ENCODE peak calls at places on chromosomes 4 and X, in four cellular contexts. H, X, R and U are unnamed samples.
A peak's percentile ranks its signal among the peaks of the same experiment; 100 is the strongest.

GRCh38 chrX:39760930-39761329 is 336.8 kb downstream of the BCOR start:
- DNase-seq in X (no peak), H (no peak), R (no peak), U (no peak)

GRCh38 chrX:21975242-21975641 is 34.7 kb downstream of the SMS start:
- DNase-seq in X (no peak), H (no peak), R (no peak), U (no peak)

GRCh38 chr4:175998782-175999181 is 66.9 kb upstream of the WDR17 start:
- DNase-seq in X (no peak), H (no peak), R (peak; percentile 72), U (no peak)

GRCh38 chrX:12679522-12679921 is 111.7 kb upstream of the PRPS2 start:
- DNase-seq in X (no peak), H (no peak), R (no peak), U (no peak)

GRCh38 chr4:168637872-168638756 is 141.3 kb downstream of the PALLD start:
- DNase-seq in H (no peak), X (no peak), R (no peak), U (no peak)

GRCh38 chr4:161900110-161900509 is 263.7 kb downstream of the FSTL5 start:
- DNase-seq in R (no peak), X (no peak), H (no peak), U (no peak)

GRCh38 chrX:42544883-42545282 is 233.1 kb downstream of the PPP1R2C start:
- DNase-seq in X (no peak), H (no peak), R (no peak), U (no peak)

GRCh38 chr4:87005690-87006461 is 71.1 kb downstream of the AFF1 start:
- DNase-seq in H (no peak), R (no peak), X (peak; percentile 11), U (no peak)

GRCh38 chrX:36266155-36266554 is 346.6 kb downstream of the CFAP47 start:
- DNase-seq in H (no peak), X (no peak), R (no peak), U (peak; percentile 49)

GRCh38 chr4:186728631-186729271 is 5.1 kb upstream of the FAT1 start:
- DNase-seq in R (no peak), H (no peak), X (no peak), U (no peak)
- TF ChIP-seq POLR2A in R (no peak), H (no peak), X (no peak), U (no peak)

GRCh38 chrX:111098874-111099273 is 2.9 kb downstream of the PAK3 start:
- DNase-seq in R (peak; percentile 81), X (peak; percentile 23), H (peak; percentile 31), U (peak; percentile 67)

GRCh38 chrX:111090458-111090857 is 5.5 kb upstream of the PAK3 start:
- DNase-seq in R (no peak), H (no peak), X (no peak), U (no peak)

GRCh38 chrX:111101580-111101979 is 5.6 kb downstream of the PAK3 start:
- DNase-seq in H (no peak), R (no peak), X (peak; percentile 15), U (no peak)

GRCh38 chrX:111100191-111100590 is 4.2 kb downstream of the PAK3 start:
- DNase-seq in X (no peak), H (peak; percentile 72), R (peak; percentile 50), U (no peak)

GRCh38 chrX:111095974-111096870 is at the start of gene PAK3:
- DNase-seq in H (no peak), X (peak; percentile 68), R (peak; percentile 53), U (peak; percentile 84)
- TF ChIP-seq EP300 in H (no peak), X (no peak), R (no peak), U (no peak)

DNA sequence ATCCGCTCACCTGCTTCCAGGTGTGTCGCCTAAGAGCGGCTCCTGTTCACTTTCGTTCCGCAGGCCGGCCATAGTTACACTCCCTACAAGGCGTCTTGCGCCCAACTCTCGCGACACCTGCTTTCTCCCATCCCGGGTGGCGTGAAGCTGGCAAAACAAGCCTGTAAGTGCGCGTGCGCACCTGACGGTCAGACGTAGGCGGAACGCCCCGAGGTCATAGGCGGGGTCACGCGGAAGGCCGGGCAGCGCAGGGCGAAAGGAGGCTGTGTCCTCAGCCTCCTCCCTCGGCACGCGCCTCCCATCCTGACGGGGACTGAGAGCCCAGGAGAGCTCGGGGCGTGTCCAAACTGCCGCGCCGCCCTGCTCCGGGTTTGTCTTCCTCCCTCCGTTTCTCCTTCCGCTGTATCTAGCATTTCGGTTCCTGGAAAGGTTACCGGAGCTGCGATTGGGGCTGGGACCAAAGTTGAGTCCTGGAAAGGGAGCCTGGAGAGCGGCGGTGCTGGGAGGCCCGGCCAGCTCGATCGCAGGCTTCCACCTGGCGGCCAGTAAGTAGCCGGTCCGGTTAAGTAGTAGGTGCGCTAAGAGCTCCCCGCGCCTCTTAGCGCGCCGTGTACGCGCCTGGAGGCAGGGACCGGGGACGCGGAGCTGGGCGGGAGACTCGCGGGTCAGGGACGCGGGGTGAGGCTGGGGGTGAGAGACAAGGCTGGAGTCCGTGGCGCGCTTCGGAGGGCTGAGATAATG is at the start of the genes ABHD18 and MFSD8:
- DNase-seq in H (peak; percentile 76), X (peak; percentile 99), R (peak; percentile 99), U (peak; percentile 100)
- TF ChIP-seq POLR2A in H (peak; percentile 59), X (peak; percentile 61), R (peak; percentile 69), U (peak; percentile 54)

DNA sequence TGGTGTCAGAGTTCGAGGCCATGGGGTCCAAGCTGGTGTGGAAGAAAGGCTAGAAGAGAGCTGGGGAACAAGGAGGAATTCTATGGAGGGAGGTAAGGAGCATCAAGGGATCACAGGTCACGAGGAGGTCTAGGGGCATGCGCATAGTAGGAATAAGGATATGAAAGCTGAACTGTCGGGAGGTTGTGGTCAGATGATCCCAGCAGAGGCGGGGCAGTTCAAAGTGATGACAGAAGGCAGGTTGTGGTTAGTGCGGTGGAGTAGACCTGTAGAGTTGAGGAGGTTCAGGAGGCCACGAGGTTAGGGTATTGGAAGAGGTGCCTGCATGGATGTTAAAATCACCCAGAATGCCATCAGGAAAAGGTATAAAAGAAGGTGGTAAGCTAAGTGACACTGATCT is 156.3 kb downstream of the TMEM164 start:
- DNase-seq in X (no peak), H (no peak), R (no peak), U (no peak)
- TF ChIP-seq EP300 in X (no peak), H (no peak), R (no peak), U (no peak)

DNA sequence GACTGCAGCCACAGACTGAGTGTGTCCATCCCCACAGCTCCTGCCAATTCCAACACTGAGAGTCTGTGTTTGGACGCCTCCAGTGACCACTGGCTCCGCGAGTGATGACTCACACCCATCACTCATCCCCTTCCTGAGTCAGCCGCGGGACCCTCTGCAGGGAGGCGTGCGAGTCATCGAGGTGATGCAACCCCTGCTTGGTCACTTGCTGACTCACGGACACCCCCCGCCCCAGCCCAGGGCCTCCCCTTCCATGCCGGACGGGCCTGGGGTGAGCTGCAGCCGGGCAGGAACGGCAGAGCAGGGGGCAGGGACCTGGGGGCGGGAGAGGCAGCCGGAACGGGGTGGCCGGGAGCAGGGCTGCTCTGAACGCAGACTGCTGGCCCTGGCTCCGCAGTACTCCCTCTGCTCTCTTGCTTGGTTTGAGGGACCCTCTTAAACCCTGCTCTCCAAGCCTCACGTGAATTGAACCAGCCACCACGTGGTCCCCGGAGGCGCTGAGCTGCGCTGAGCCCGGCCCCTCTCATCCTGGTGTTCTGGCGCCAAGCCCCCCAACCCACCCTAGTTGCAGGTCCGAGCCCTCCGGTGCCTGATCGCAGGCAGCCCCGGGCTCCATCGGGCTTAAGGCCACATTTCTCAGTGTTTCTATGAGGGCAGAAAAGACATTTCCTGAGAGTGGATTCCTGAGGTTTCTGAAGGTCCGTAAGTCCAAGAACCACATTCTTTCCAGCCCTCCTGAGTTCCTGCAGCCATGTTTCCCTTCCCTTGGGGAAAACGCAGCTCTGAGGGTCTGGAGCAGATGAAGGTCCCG is 32.4 kb downstream of the FGFRL1 start:
- DNase-seq in R (peak; percentile 73), X (peak; percentile 92), H (peak; percentile 72), U (peak; percentile 97)
- TF ChIP-seq POLR2A in R (no peak), X (no peak), H (no peak), U (no peak)

GRCh38 chrX:125340508-125340907 is 20.8 kb downstream of the TEX13C start:
- DNase-seq in X (no peak), H (no peak), R (no peak), U (no peak)
- TF ChIP-seq EP300 in X (no peak), H (no peak), R (no peak), U (no peak)

GRCh38 chr4:40238700-40239548 is 42.1 kb downstream of the RHOH start:
- DNase-seq in R (no peak), X (no peak), H (no peak), U (no peak)
- TF ChIP-seq POLR2A in R (no peak), X (no peak), H (no peak), U (no peak)

GRCh38 chr4:82528074-82528473 is 33.7 kb downstream of the TMEM150C start:
- DNase-seq in X (no peak), R (no peak), H (no peak), U (no peak)

GRCh38 chr4:82529322-82529721 is 32.5 kb downstream of the TMEM150C start:
- DNase-seq in H (no peak), R (no peak), X (no peak), U (no peak)

GRCh38 chr4:82524570-82525152 is 37.1 kb downstream of the TMEM150C start:
- DNase-seq in H (no peak), X (no peak), R (no peak), U (no peak)

GRCh38 chr4:82525287-82525898 is 36.4 kb downstream of the TMEM150C start:
- DNase-seq in X (no peak), R (no peak), H (no peak), U (no peak)

GRCh38 chr4:82528868-82529267 is 32.9 kb downstream of the TMEM150C start:
- DNase-seq in R (no peak), X (no peak), H (no peak), U (no peak)
- TF ChIP-seq EP300 in R (no peak), X (no peak), H (no peak), U (no peak)

GRCh38 chr4:38692421-38692820 is 28.4 kb downstream of the KLF3 start:
- DNase-seq in R (no peak), X (no peak), H (no peak), U (no peak)
- TF ChIP-seq POLR2A in R (no peak), X (no peak), H (no peak), U (no peak)

GRCh38 chrX:136879001-136879667 is 1.4 kb downstream of the RBMX start:
- DNase-seq in H (no peak), X (no peak), R (no peak), U (no peak)

GRCh38 chrX:136878423-136878822 is 2.1 kb downstream of the RBMX start:
- DNase-seq in X (no peak), H (no peak), R (no peak), U (no peak)

GRCh38 chrX:136880003-136880451 is 498 bp downstream of the RBMX start:
- DNase-seq in R (peak; percentile 47), X (peak; percentile 25), H (peak; percentile 22), U (no peak)

GRCh38 chrX:136880452-136881013 is at the start of gene RBMX:
- DNase-seq in R (peak; percentile 86), H (peak; percentile 90), X (peak; percentile 91), U (peak; percentile 97)
- TF ChIP-seq EP300 in R (no peak), H (no peak), X (no peak), U (no peak)